ENCODE peak calls at places on chromosomes 6 and 20, in four cellular contexts. One of them, this sample, is unnamed.

GRCh38 chr6:39980839-39981580 is 46.7 kb upstream of the MOCS1 start:
- DNase-seq in sigmoid colon: no peak
- DNase-seq in H1: peak
- DNase-seq in stomach: no peak
- DNase-seq in this sample: no peak

GRCh38 chr6:7261030-7261841 is 51.8 kb downstream of the SSR1 start:
- DNase-seq in sigmoid colon: peak
- DNase-seq in H1: peak
- DNase-seq in stomach: peak
- DNase-seq in this sample: peak

GRCh38 chr6:138795809-138796469 is at the start of gene ECT2L:
- DNase-seq in sigmoid colon: peak
- DNase-seq in H1: peak
- DNase-seq in stomach: peak
- DNase-seq in this sample: peak

GRCh38 chr20:58684291-58684690 is 8.3 kb upstream of the NPEPL1 start:
- DNase-seq in sigmoid colon: no peak
- DNase-seq in H1: no peak
- DNase-seq in stomach: no peak
- DNase-seq in this sample: no peak

GRCh38 chr6:12369355-12369754 is 79.2 kb downstream of the EDN1 start:
- DNase-seq in sigmoid colon: no peak
- DNase-seq in H1: no peak
- DNase-seq in stomach: no peak
- DNase-seq in this sample: no peak

GRCh38 chr6:44559486-44560270 is 172.2 kb downstream of the CDC5L start:
- DNase-seq in sigmoid colon: no peak
- DNase-seq in H1: no peak
- DNase-seq in stomach: no peak
- DNase-seq in this sample: no peak

GRCh38 chr20:63881451-63882226 is 13.3 kb upstream of the DNAJC5 start:
- DNase-seq in sigmoid colon: no peak
- DNase-seq in H1: no peak
- DNase-seq in stomach: no peak
- DNase-seq in this sample: peak

GRCh38 chr20:36856691-36857635 is 19.0 kb upstream of the TLDC2 start:
- DNase-seq in sigmoid colon: no peak
- DNase-seq in H1: no peak
- DNase-seq in stomach: no peak
- DNase-seq in this sample: peak

GRCh38 chr6:5937936-5938706 is 68.6 kb downstream of the NRN1 start:
- DNase-seq in sigmoid colon: no peak
- DNase-seq in H1: no peak
- DNase-seq in stomach: no peak
- DNase-seq in this sample: no peak

GRCh38 chr6:144855812-144856531 is 570.8 kb downstream of the UTRN start:
- DNase-seq in sigmoid colon: no peak
- DNase-seq in H1: no peak
- DNase-seq in stomach: no peak
- DNase-seq in this sample: no peak

GRCh38 chr6:90894285-90895144 is 307.6 kb upstream of the MAP3K7 start:
- DNase-seq in sigmoid colon: no peak
- DNase-seq in H1: no peak
- DNase-seq in stomach: no peak
- DNase-seq in this sample: no peak

GRCh38 chr6:105302617-105303128 is 100.2 kb downstream of the PREP start:
- DNase-seq in sigmoid colon: no peak
- DNase-seq in H1: no peak
- DNase-seq in stomach: no peak
- DNase-seq in this sample: no peak

GRCh38 chr20:57435498-57436222 is 44.5 kb downstream of the RBM38 start:
- DNase-seq in sigmoid colon: peak
- DNase-seq in H1: no peak
- DNase-seq in stomach: peak
- DNase-seq in this sample: peak

DNA sequence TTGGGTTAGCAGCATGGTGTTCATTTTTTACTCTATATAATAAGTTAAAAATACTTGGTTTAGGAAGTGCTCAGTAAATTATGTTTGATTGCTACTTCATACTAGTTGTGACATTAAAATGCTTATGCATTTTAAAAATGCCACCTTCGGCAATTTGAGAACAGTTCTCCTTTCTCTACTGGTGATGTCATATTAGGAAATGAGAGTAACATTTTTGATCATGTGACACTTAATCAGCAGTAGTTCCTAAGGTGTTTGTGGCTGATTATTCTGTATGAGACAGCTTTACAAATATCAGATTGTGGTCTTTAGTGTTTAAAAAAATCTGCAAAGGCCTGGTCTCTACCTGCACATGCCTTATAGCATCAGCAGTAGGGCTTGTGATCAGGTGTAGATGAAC is 4.4 kb downstream of the GZF1 start:
- DNase-seq in sigmoid colon: no peak
- DNase-seq in H1: no peak
- DNase-seq in stomach: no peak
- DNase-seq in this sample: no peak
- TF ChIP-seq POLR2AphosphoS5 in sigmoid colon: no peak
- TF ChIP-seq POLR2AphosphoS5 in H1: no peak
- TF ChIP-seq POLR2AphosphoS5 in stomach: no peak
- TF ChIP-seq POLR2AphosphoS5 in this sample: no peak

GRCh38 chr6:11198663-11199603 is 33.5 kb downstream of the NEDD9 start:
- DNase-seq in sigmoid colon: no peak
- DNase-seq in H1: no peak
- DNase-seq in stomach: no peak
- DNase-seq in this sample: no peak
- TF ChIP-seq POLR2AphosphoS5 in sigmoid colon: no peak
- TF ChIP-seq POLR2AphosphoS5 in H1: no peak
- TF ChIP-seq POLR2AphosphoS5 in stomach: no peak
- TF ChIP-seq POLR2AphosphoS5 in this sample: no peak

GRCh38 chr6:30690403-30691207 is at the start of gene NRM:
- DNase-seq in sigmoid colon: peak
- DNase-seq in H1: peak
- DNase-seq in stomach: peak
- DNase-seq in this sample: peak
- TF ChIP-seq POLR2AphosphoS5 in sigmoid colon: peak
- TF ChIP-seq POLR2AphosphoS5 in H1: peak
- TF ChIP-seq POLR2AphosphoS5 in stomach: peak
- TF ChIP-seq POLR2AphosphoS5 in this sample: peak

GRCh38 chr20:10922521-10922920 is 248.7 kb upstream of the JAG1 start:
- DNase-seq in sigmoid colon: no peak
- DNase-seq in H1: no peak
- DNase-seq in stomach: no peak
- DNase-seq in this sample: no peak

GRCh38 chr20:10921491-10922010 is 247.8 kb upstream of the JAG1 start:
- DNase-seq in sigmoid colon: no peak
- DNase-seq in H1: no peak
- DNase-seq in stomach: no peak
- DNase-seq in this sample: no peak

GRCh38 chr20:10920396-10920795 is 246.6 kb upstream of the JAG1 start:
- DNase-seq in sigmoid colon: no peak
- DNase-seq in H1: no peak
- DNase-seq in stomach: no peak
- DNase-seq in this sample: no peak

GRCh38 chr20:10924628-10925266 is 250.9 kb upstream of the JAG1 start:
- DNase-seq in sigmoid colon: no peak
- DNase-seq in H1: no peak
- DNase-seq in stomach: no peak
- DNase-seq in this sample: no peak

DNA sequence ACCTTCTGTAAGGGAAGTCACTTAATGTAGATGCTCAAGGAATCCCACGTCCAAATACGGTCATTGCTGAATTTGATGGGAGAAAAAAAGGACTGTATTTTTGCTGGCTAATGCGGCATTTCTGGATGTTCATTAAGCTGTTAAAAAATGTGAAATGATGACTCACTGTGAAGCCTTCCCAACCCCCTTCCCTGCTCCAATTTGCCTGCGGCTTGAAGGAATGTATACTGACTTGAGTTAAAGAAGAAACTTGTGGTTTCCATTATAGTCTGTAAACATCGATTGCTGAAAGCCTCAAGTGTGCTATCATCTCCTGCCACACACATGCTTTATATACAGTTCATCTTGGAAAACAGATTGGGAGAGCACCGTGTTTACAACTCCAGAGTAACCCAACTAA is 249.1 kb upstream of the JAG1 start:
- DNase-seq in sigmoid colon: no peak
- DNase-seq in H1: no peak
- DNase-seq in stomach: no peak
- DNase-seq in this sample: no peak
- TF ChIP-seq POLR2AphosphoS5 in sigmoid colon: no peak
- TF ChIP-seq POLR2AphosphoS5 in H1: no peak
- TF ChIP-seq POLR2AphosphoS5 in stomach: no peak
- TF ChIP-seq POLR2AphosphoS5 in this sample: no peak

DNA sequence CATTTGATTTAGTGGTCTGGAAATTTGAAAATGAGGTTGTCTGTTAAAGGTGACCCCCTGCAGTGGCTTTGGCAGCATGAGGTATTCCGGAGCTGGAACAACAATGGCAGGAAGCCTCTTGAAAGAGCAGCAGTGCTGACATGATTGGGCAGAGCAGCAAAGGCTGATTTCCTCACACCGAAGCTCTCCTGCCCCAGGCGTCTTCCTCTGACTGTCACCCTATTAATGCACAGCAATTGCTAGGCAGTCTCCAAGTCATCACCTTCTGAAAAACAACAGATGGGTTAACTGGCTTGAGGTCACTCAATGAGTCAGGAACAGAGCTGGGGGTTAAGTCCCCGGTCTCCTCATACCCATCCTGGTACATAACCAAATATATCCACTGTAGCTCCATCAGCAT is 241.8 kb upstream of the MMS22L start:
- DNase-seq in sigmoid colon: no peak
- DNase-seq in H1: peak
- DNase-seq in stomach: no peak
- DNase-seq in this sample: peak
- TF ChIP-seq POLR2AphosphoS5 in sigmoid colon: no peak
- TF ChIP-seq POLR2AphosphoS5 in H1: no peak
- TF ChIP-seq POLR2AphosphoS5 in stomach: no peak
- TF ChIP-seq POLR2AphosphoS5 in this sample: no peak

DNA sequence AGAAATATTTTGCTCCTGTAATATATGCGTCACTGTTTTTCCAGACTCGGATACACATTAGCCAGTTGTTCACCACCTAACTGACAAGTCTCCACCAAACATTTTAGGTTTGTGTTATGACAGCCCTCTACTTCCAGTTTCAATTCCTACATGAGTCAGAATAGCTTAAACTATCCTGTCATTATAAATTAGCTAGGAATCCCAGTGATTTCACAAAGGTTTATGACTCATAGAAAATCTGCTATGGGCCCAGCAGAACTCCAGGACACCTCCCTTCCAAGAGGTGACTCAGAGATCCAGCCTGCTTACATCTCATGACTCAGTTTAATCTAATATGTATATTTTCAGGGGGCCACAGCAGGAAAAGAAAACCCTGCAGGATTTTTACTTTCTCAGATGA is 17.4 kb upstream of the PLCB4 start:
- DNase-seq in sigmoid colon: no peak
- DNase-seq in H1: no peak
- DNase-seq in stomach: no peak
- DNase-seq in this sample: no peak
- TF ChIP-seq POLR2AphosphoS5 in sigmoid colon: no peak
- TF ChIP-seq POLR2AphosphoS5 in H1: no peak
- TF ChIP-seq POLR2AphosphoS5 in stomach: no peak
- TF ChIP-seq POLR2AphosphoS5 in this sample: no peak

DNA sequence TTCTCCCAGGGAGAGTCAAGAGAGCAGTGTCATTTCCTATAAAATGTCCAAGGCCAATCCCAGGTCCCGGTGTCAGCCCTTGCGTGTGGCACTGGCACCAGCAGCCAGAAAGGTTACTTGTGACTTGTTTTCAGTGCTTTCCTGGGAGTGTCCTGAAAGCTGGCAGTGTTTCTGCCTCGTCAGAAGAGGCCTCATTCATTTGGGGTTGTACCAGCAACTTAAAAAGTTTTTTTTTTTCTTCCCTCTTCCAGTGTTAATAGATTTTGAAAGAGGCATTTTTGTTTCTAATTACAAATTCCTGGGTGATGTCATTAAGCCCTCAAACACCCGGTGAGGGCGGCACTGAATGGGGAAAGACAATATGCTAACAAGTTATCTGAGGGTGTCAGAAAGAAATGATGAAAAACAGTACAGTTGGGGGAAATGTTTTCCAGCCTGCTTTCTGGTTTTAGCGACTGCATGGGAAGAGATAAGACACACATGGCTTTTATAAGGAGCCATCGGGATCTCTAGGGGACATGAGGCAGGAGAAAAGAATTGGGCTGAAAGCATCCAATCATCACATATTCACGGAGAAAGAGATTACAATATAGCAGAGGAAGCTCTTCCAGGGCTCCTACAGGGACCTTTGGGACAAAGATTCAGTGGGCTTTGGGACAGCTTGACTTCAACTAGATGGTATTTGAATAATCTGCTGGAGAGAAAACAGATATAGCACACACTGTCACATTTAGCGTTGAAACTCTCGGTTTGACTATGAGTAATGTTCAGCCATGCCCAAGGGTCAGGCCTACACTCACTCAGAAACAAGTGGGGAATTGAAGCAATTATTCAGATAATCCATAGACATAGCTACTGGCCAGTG is 153.0 kb downstream of the BCAS1 start:
- DNase-seq in sigmoid colon: peak
- DNase-seq in H1: no peak
- DNase-seq in stomach: peak
- DNase-seq in this sample: peak
- TF ChIP-seq POLR2AphosphoS5 in sigmoid colon: peak
- TF ChIP-seq POLR2AphosphoS5 in H1: no peak
- TF ChIP-seq POLR2AphosphoS5 in stomach: peak
- TF ChIP-seq POLR2AphosphoS5 in this sample: peak

GRCh38 chr20:52972965-52973819 is 1.0 kb downstream of the TSHZ2 start:
- DNase-seq in sigmoid colon: peak
- DNase-seq in H1: peak
- DNase-seq in stomach: no peak
- DNase-seq in this sample: no peak
- TF ChIP-seq POLR2AphosphoS5 in sigmoid colon: no peak
- TF ChIP-seq POLR2AphosphoS5 in H1: no peak
- TF ChIP-seq POLR2AphosphoS5 in stomach: no peak
- TF ChIP-seq POLR2AphosphoS5 in this sample: no peak